ENCODE peak calls at places on chromosomes 2 and 18, in four cellular contexts. One of them, this sample, is unnamed.

GRCh38 chr18:62899534-62899933 is 184.2 kb downstream of the PHLPP1 start:
- DNase-seq in ovary: no peak
- DNase-seq in AG09319: no peak
- DNase-seq in K562: no peak
- DNase-seq in this sample: no peak

GRCh38 chr2:234488913-234489451 is 7.9 kb downstream of the ARL4C start:
- DNase-seq in ovary: no peak
- DNase-seq in AG09319: no peak
- DNase-seq in K562: no peak
- DNase-seq in this sample: no peak

GRCh38 chr2:39380525-39381150 is 56.4 kb downstream of the MAP4K3 start:
- DNase-seq in ovary: no peak
- DNase-seq in AG09319: no peak
- DNase-seq in K562: no peak
- DNase-seq in this sample: no peak

GRCh38 chr2:68426885-68427579 is 40.1 kb downstream of the FBXO48 start:
- DNase-seq in ovary: no peak
- DNase-seq in AG09319: peak; percentile 38
- DNase-seq in K562: no peak
- DNase-seq in this sample: peak; percentile 48

GRCh38 chr2:180394305-180394704 is 387.2 kb upstream of the CWC22 start:
- DNase-seq in ovary: no peak
- DNase-seq in AG09319: no peak
- DNase-seq in K562: no peak
- DNase-seq in this sample: no peak

GRCh38 chr2:119293254-119293653 is 69.6 kb downstream of the STEAP3 start:
- DNase-seq in ovary: no peak
- DNase-seq in AG09319: no peak
- DNase-seq in K562: no peak
- DNase-seq in this sample: no peak

GRCh38 chr2:196268538-196269338 is 97.4 kb upstream of the STK17B start:
- DNase-seq in ovary: no peak
- DNase-seq in AG09319: peak; percentile 84
- DNase-seq in K562: no peak
- DNase-seq in this sample: no peak

GRCh38 chr2:3042601-3043585 is 334.7 kb downstream of the EIPR1 start:
- DNase-seq in ovary: no peak
- DNase-seq in AG09319: no peak
- DNase-seq in K562: no peak
- DNase-seq in this sample: no peak

GRCh38 chr2:106065983-106066826 is 127.9 kb downstream of the UXS1 start:
- DNase-seq in ovary: no peak
- DNase-seq in AG09319: no peak
- DNase-seq in K562: no peak
- DNase-seq in this sample: no peak

GRCh38 chr18:61322265-61322873 is 10.9 kb upstream of the CDH20 start:
- DNase-seq in ovary: no peak
- DNase-seq in AG09319: peak; percentile 23
- DNase-seq in K562: peak; percentile 29
- DNase-seq in this sample: peak; percentile 69

GRCh38 chr2:241309684-241310117 is 5.8 kb downstream of the HDLBP start:
- DNase-seq in ovary: no peak
- DNase-seq in AG09319: no peak
- DNase-seq in K562: no peak
- DNase-seq in this sample: peak; percentile 55

GRCh38 chr2:172260379-172260778 is 157.7 kb upstream of the DLX2 start:
- DNase-seq in ovary: no peak
- DNase-seq in AG09319: no peak
- DNase-seq in K562: no peak
- DNase-seq in this sample: no peak

GRCh38 chr18:61922435-61922834 is 29.6 kb upstream of the RNF152 start:
- DNase-seq in ovary: no peak
- DNase-seq in AG09319: no peak
- DNase-seq in K562: no peak
- DNase-seq in this sample: no peak

GRCh38 chr2:146119586-146119985 is 1599.7 kb upstream of the ZEB2 start:
- DNase-seq in ovary: no peak
- DNase-seq in AG09319: no peak
- DNase-seq in K562: no peak
- DNase-seq in this sample: no peak

GRCh38 chr2:129910446-129911362 is 68.8 kb upstream of the RAB6C start:
- DNase-seq in ovary: no peak
- DNase-seq in AG09319: no peak
- DNase-seq in K562: no peak
- DNase-seq in this sample: no peak

GRCh38 chr18:5469340-5469739 is 74.5 kb downstream of the EPB41L3 start:
- DNase-seq in ovary: no peak
- DNase-seq in AG09319: no peak
- DNase-seq in K562: no peak
- DNase-seq in this sample: no peak

GRCh38 chr2:174329157-174329715 is 5.5 kb upstream of the SP9 start:
- DNase-seq in ovary: no peak
- DNase-seq in AG09319: no peak
- DNase-seq in K562: no peak
- DNase-seq in this sample: no peak

GRCh38 chr2:112692496-112692911 is 28.3 kb upstream of the NT5DC4 start:
- DNase-seq in ovary: no peak
- DNase-seq in AG09319: peak; percentile 76
- DNase-seq in K562: peak; percentile 84
- DNase-seq in this sample: peak; percentile 79

GRCh38 chr2:54627973-54628372 is 95.5 kb upstream of the EML6 start:
- DNase-seq in ovary: no peak
- DNase-seq in AG09319: no peak
- DNase-seq in K562: no peak
- DNase-seq in this sample: no peak

GRCh38 chr2:30511122-30512083 is 64.4 kb downstream of the LCLAT1 start:
- DNase-seq in ovary: peak; percentile 56
- DNase-seq in AG09319: no peak
- DNase-seq in K562: no peak
- DNase-seq in this sample: no peak

GRCh38 chr2:223075301-223076270 is 23.6 kb downstream of the KCNE4 start:
- DNase-seq in ovary: no peak
- DNase-seq in AG09319: no peak
- DNase-seq in K562: no peak
- DNase-seq in this sample: no peak

GRCh38 chr18:9918016-9918680 is 4.3 kb downstream of the VAPA start:
- DNase-seq in ovary: no peak
- DNase-seq in AG09319: no peak
- DNase-seq in K562: no peak
- DNase-seq in this sample: no peak

GRCh38 chr18:70490008-70490933 is 201.4 kb downstream of the SOCS6 start:
- DNase-seq in ovary: no peak
- DNase-seq in AG09319: no peak
- DNase-seq in K562: peak; percentile 35
- DNase-seq in this sample: peak; percentile 21

GRCh38 chr2:200812122-200813022 is 662 bp downstream of the BZW1 start:
- DNase-seq in ovary: peak; percentile 61
- DNase-seq in AG09319: no peak
- DNase-seq in K562: peak; percentile 52
- DNase-seq in this sample: peak; percentile 69

GRCh38 chr18:49238433-49239042 is 221.9 kb downstream of the DYM start:
- DNase-seq in ovary: no peak
- DNase-seq in AG09319: no peak
- DNase-seq in K562: no peak
- DNase-seq in this sample: peak; percentile 12

GRCh38 chr2:148876190-148876588 is 1.2 kb downstream of the KIF5C start:
- DNase-seq in ovary: no peak
- DNase-seq in AG09319: no peak
- DNase-seq in K562: no peak
- DNase-seq in this sample: peak; percentile 42

GRCh38 chr2:69686855-69687254 is 43.3 kb upstream of the AAK1 start:
- DNase-seq in ovary: no peak
- DNase-seq in AG09319: no peak
- DNase-seq in K562: no peak
- DNase-seq in this sample: no peak

GRCh38 chr2:71554028-71554705 is 100.8 kb downstream of the DYSF start:
- DNase-seq in ovary: no peak
- DNase-seq in AG09319: no peak
- DNase-seq in K562: no peak
- DNase-seq in this sample: no peak

GRCh38 chr2:3124921-3125760 is 252.5 kb downstream of the EIPR1 start:
- DNase-seq in ovary: no peak
- DNase-seq in AG09319: no peak
- DNase-seq in K562: no peak
- DNase-seq in this sample: no peak

GRCh38 chr2:104704846-104705245 is 149.1 kb upstream of the POU3F3 start:
- DNase-seq in ovary: no peak
- DNase-seq in AG09319: no peak
- DNase-seq in K562: no peak
- DNase-seq in this sample: no peak

GRCh38 chr2:180478883-180479282 is 471.8 kb upstream of the CWC22 start:
- DNase-seq in ovary: no peak
- DNase-seq in AG09319: no peak
- DNase-seq in K562: no peak
- DNase-seq in this sample: no peak

GRCh38 chr18:13725566-13726227 is 661 bp downstream of the FAM210A start:
- DNase-seq in ovary: no peak
- DNase-seq in AG09319: no peak
- DNase-seq in K562: no peak
- DNase-seq in this sample: no peak

GRCh38 chr2:135163306-135163705 is 111.2 kb downstream of the RAB3GAP1 start:
- DNase-seq in ovary: no peak
- DNase-seq in AG09319: no peak
- DNase-seq in K562: no peak
- DNase-seq in this sample: no peak

GRCh38 chr2:135167273-135167672 is 115.2 kb downstream of the RAB3GAP1 start:
- DNase-seq in ovary: no peak
- DNase-seq in AG09319: no peak
- DNase-seq in K562: no peak
- DNase-seq in this sample: no peak

GRCh38 chr2:135169900-135170753 is 118.0 kb downstream of the RAB3GAP1 start:
- DNase-seq in ovary: no peak
- DNase-seq in AG09319: no peak
- DNase-seq in K562: no peak
- DNase-seq in this sample: no peak

GRCh38 chr2:135164431-135164830 is 112.3 kb downstream of the RAB3GAP1 start:
- DNase-seq in ovary: no peak
- DNase-seq in AG09319: peak; percentile 7
- DNase-seq in K562: no peak
- DNase-seq in this sample: no peak

GRCh38 chr2:135168119-135168872 is 116.2 kb downstream of the RAB3GAP1 start:
- DNase-seq in ovary: no peak
- DNase-seq in AG09319: no peak
- DNase-seq in K562: no peak
- DNase-seq in this sample: no peak
- TF ChIP-seq CTCF in ovary: no peak
- TF ChIP-seq CTCF in AG09319: no peak
- TF ChIP-seq CTCF in K562: no peak
- TF ChIP-seq CTCF in this sample: no peak

GRCh38 chr2:214830794-214831346 is 21.4 kb upstream of the BARD1 start:
- DNase-seq in ovary: no peak
- DNase-seq in AG09319: no peak
- DNase-seq in K562: no peak
- DNase-seq in this sample: no peak
- TF ChIP-seq CTCF in ovary: no peak
- TF ChIP-seq CTCF in AG09319: peak; percentile 34
- TF ChIP-seq CTCF in K562: peak; percentile 54
- TF ChIP-seq CTCF in this sample: peak; percentile 32

GRCh38 chr2:6945821-6946220 is 28.6 kb downstream of the RNF144A start:
- DNase-seq in ovary: no peak
- DNase-seq in AG09319: no peak
- DNase-seq in K562: no peak
- DNase-seq in this sample: no peak
- TF ChIP-seq CTCF in ovary: no peak
- TF ChIP-seq CTCF in AG09319: no peak
- TF ChIP-seq CTCF in K562: no peak
- TF ChIP-seq CTCF in this sample: no peak

GRCh38 chr2:98561902-98562695 is 46.2 kb downstream of the COA5 start:
- DNase-seq in ovary: no peak
- DNase-seq in AG09319: no peak
- DNase-seq in K562: no peak
- DNase-seq in this sample: no peak

GRCh38 chr2:98561018-98561417 is 47.3 kb downstream of the COA5 start:
- DNase-seq in ovary: no peak
- DNase-seq in AG09319: no peak
- DNase-seq in K562: no peak
- DNase-seq in this sample: no peak

GRCh38 chr2:98560256-98560771 is 48.0 kb downstream of the COA5 start:
- DNase-seq in ovary: peak; percentile 27
- DNase-seq in AG09319: peak; percentile 62
- DNase-seq in K562: peak; percentile 94
- DNase-seq in this sample: no peak

GRCh38 chr2:98558852-98559530 is 49.3 kb downstream of the COA5 start:
- DNase-seq in ovary: no peak
- DNase-seq in AG09319: no peak
- DNase-seq in K562: no peak
- DNase-seq in this sample: no peak

DNA sequence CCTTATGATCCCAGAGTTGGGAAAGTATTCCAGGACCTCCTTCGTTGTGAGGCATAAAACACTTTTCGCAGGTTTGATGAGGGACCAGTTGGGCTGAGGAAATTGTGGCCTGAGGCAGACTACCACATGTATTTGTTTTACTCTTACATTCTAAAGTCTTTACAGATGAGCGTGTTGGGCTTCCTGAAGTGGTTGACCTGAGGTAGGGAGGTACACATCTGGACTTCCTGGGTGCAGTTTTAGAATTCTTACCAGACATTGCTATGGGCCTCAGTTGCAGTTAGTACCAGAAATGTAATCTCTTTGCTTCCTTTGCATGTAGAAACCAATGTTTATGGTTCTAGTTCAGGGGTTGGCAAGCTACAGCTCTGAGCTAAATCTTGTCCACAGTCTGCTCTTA is 48.7 kb downstream of the COA5 start:
- DNase-seq in ovary: no peak
- DNase-seq in AG09319: no peak
- DNase-seq in K562: no peak
- DNase-seq in this sample: no peak
- TF ChIP-seq CTCF in ovary: no peak
- TF ChIP-seq CTCF in AG09319: no peak
- TF ChIP-seq CTCF in K562: no peak
- TF ChIP-seq CTCF in this sample: no peak

This sample was measured in GM13977.